ENCODE peak calls at places on chromosomes 5 and 9, in seven cellular contexts. L is nephron progenitor cell, W is GM23248, Q is astrocyte, V is heart left ventricle, O is psoas muscle, Z is GM04504. X is an unnamed sample.

GRCh38 chr9:70049672-70050271 is 6.1 kb downstream of the MAMDC2 start:
- DNase-seq in L (no peak), V (peak), O (peak), Q (no peak), Z (peak), W (peak), X (peak)

GRCh38 chr9:7534211-7534935 is 265.2 kb downstream of the DMAC1 start:
- DNase-seq in Z (no peak), Q (no peak), W (peak), O (no peak), V (no peak), L (no peak), X (no peak)

GRCh38 chr5:142797420-142797819 is 27.2 kb downstream of the ARHGAP26 start:
- DNase-seq in V (no peak), L (no peak), Z (no peak), W (no peak), O (no peak), Q (no peak), X (no peak)

GRCh38 chr5:71586052-71586940 is 844 bp upstream of the MCCC2 start:
- DNase-seq in L (no peak), Q (no peak), V (no peak), O (no peak), W (no peak), Z (no peak), X (no peak)

GRCh38 chr5:175797521-175798038 is 73.8 kb upstream of the CPLX2 start:
- DNase-seq in V (no peak), Z (no peak), W (no peak), O (no peak), L (peak), Q (no peak), X (no peak)

GRCh38 chr5:16493261-16493660 is 27.7 kb upstream of the ZNF622 start:
- DNase-seq in O (no peak), W (peak), Q (no peak), L (no peak), V (no peak), Z (no peak), X (no peak)

GRCh38 chr9:19938990-19939736 is 150.3 kb upstream of the SLC24A2 start:
- DNase-seq in L (no peak), W (no peak), O (no peak), Q (no peak), Z (no peak), V (no peak), X (no peak)

GRCh38 chr5:112703866-112704820 is 33.5 kb upstream of the APC start:
- DNase-seq in O (no peak), L (no peak), V (peak), Q (peak), Z (no peak), W (peak), X (no peak)

GRCh38 chr9:36802171-36802920 is 229.7 kb downstream of the MELK start:
- DNase-seq in L (no peak), Z (no peak), V (no peak), W (peak), O (no peak), Q (peak), X (no peak)

X was measured in aorta.